ENCODE peak calls at places on chromosomes 4 and X, in seven cellular contexts. W is MCF 10A, N is nephron progenitor cell, E is hepatocyte, F is progenitor cell of endocrine pancreas, V is right lobe of liver, U is GM10248. L is an unnamed sample.

GRCh38 chrX:103254171-103254824 is 657 bp downstream of the TCEAL8 start:
- DNase-seq in F (peak), N (peak), E (peak), U (peak), V (peak), W (peak), L (no peak)

GRCh38 chrX:153946910-153947769 is 2.7 kb upstream of the RENBP start:
- DNase-seq in N (peak), U (peak), E (peak), W (peak), F (peak), V (peak), L (peak)

GRCh38 chr4:123526511-123526910 is 129.9 kb downstream of the SPRY1 start:
- DNase-seq in V (no peak), F (no peak), E (no peak), U (no peak), W (no peak), N (no peak), L (no peak)

GRCh38 chrX:106919932-106920452 is at the start of gene CLDN2:
- DNase-seq in F (no peak), N (peak), V (no peak), E (no peak), U (no peak), W (no peak), L (no peak)

GRCh38 chr4:55636622-55636999 is 513 bp upstream of the NMU start:
- DNase-seq in W (no peak), V (no peak), E (no peak), U (no peak), F (no peak), N (peak), L (no peak)

GRCh38 chr4:185624248-185624568 is 88.9 kb upstream of the PDLIM3 start:
- DNase-seq in W (no peak), E (no peak), F (no peak), V (no peak), N (no peak), U (no peak), L (no peak)

GRCh38 chr4:150852237-150852636 is 162.8 kb downstream of the LRBA start:
- DNase-seq in V (no peak), E (no peak), U (no peak), F (no peak), W (no peak), N (no peak), L (no peak)

GRCh38 chrX:40272141-40272540 is 174.4 kb upstream of the BCOR start:
- DNase-seq in N (no peak), U (no peak), F (no peak), W (no peak), V (no peak), E (no peak), L (no peak)

GRCh38 chr4:182367153-182367552 is 124.0 kb downstream of the TENM3 start:
- DNase-seq in F (no peak), U (no peak), E (peak), V (no peak), W (no peak), N (no peak), L (no peak)

GRCh38 chrX:150880808-150881165 is 17.7 kb downstream of the CD99L2 start:
- DNase-seq in E (no peak), W (no peak), V (no peak), F (no peak), N (no peak), U (no peak), L (no peak)

GRCh38 chr4:76504613-76505465 is 69.8 kb downstream of the SHROOM3 start:
- DNase-seq in V (no peak), N (no peak), U (peak), W (peak), E (peak), F (no peak), L (no peak)

GRCh38 chr4:76301068-76301774 is 5.3 kb upstream of the STBD1 start:
- DNase-seq in V (no peak), E (peak), N (no peak), F (no peak), U (peak), W (peak), L (no peak)

GRCh38 chr4:173432430-173432829 is 33.5 kb upstream of the SCRG1 start:
- DNase-seq in N (no peak), U (no peak), E (no peak), F (no peak), V (no peak), W (no peak), L (no peak)

GRCh38 chrX:155148724-155149537 is 67.3 kb upstream of the VBP1 start:
- DNase-seq in N (peak), V (peak), U (peak), F (no peak), W (peak), E (no peak), L (no peak)
- TF ChIP-seq CTCF in N (peak), V (peak), U (peak), F (peak), W (peak), E (peak), L (peak)

GRCh38 chr4:26375589-26375988 is 54.8 kb downstream of the RBPJ start:
- DNase-seq in V (no peak), F (no peak), E (no peak), U (no peak), W (no peak), N (no peak), L (no peak)
- TF ChIP-seq CTCF in V (no peak), F (no peak), E (no peak), U (no peak), W (no peak), N (no peak), L (no peak)

DNA sequence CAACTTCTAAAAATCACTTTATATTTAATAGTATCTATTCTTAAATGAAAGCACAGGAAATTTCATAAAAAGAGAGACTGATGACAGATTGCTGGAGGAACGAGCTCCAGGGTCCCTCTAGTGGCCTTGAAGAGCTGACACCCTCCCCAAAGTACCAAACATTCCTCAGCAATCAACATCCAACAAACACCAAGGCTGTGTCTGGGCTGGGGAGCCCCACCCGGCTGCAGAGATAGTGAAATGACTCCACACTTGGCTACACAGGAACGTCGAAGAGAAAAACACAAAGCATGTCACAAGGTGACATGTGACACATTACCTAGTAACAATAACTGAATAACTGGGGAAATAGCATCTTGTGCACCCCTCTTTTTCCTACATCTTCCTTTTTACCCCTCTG is 45.6 kb downstream of the SLC39A8 start:
- DNase-seq in U (peak), W (peak), V (no peak), F (peak), N (peak), E (peak), L (no peak)
- TF ChIP-seq CTCF in U (peak), W (peak), V (peak), F (peak), N (peak), E (peak), L (peak)

GRCh38 chr4:175807596-175807995 is 4.5 kb downstream of the GPM6A start:
- DNase-seq in E (no peak), W (no peak), U (no peak), F (no peak), N (no peak), V (no peak), L (no peak)
- TF ChIP-seq CTCF in E (no peak), W (no peak), U (no peak), F (no peak), N (no peak), V (no peak), L (no peak)

GRCh38 chr4:130563891-130564418 is 1468.0 kb downstream of the C4orf33 start:
- DNase-seq in E (no peak), F (no peak), N (no peak), W (no peak), V (no peak), U (no peak), L (no peak)

GRCh38 chr4:130568746-130569145 is 1472.8 kb downstream of the C4orf33 start:
- DNase-seq in V (no peak), E (no peak), U (no peak), F (no peak), W (no peak), N (no peak), L (no peak)

GRCh38 chr4:130559268-130559667 is 1463.3 kb downstream of the C4orf33 start:
- DNase-seq in V (no peak), U (no peak), W (no peak), F (no peak), N (no peak), E (no peak), L (no peak)

GRCh38 chr4:130563185-130563890 is 1467.4 kb downstream of the C4orf33 start:
- DNase-seq in F (peak), V (no peak), U (no peak), W (peak), N (peak), E (peak), L (peak)
- TF ChIP-seq CTCF in F (peak), V (no peak), U (no peak), W (peak), N (peak), E (peak), L (no peak)